ENCODE peak calls at places on chromosomes 1 and 21, in ten cellular contexts. One of them, this sample, is unnamed.

GRCh38 chr21:27422435-27422834 is 455.5 kb upstream of the ADAMTS5 start:
- DNase-seq in fibroblast of lung: peak; percentile 18
- DNase-seq in nephron progenitor cell: no peak
- DNase-seq in activated CD8-positive, alpha-beta T cell treated with anti-CD3 and anti-CD28 coated beads for 36 hours: no peak
- DNase-seq in ovary: no peak
- DNase-seq in AG09309: peak; percentile 34
- DNase-seq in prostate gland: no peak
- DNase-seq in Calu3: no peak
- DNase-seq in A549: no peak
- DNase-seq in GM20000: no peak
- DNase-seq in this sample: no peak

GRCh38 chr1:53536606-53537005 is 77.4 kb downstream of the DMRTB1 start:
- DNase-seq in A549: no peak
- DNase-seq in AG09309: no peak
- DNase-seq in GM20000: no peak
- DNase-seq in prostate gland: no peak
- DNase-seq in Calu3: no peak
- DNase-seq in activated CD8-positive, alpha-beta T cell treated with anti-CD3 and anti-CD28 coated beads for 36 hours: no peak
- DNase-seq in fibroblast of lung: no peak
- DNase-seq in nephron progenitor cell: no peak
- DNase-seq in ovary: no peak
- DNase-seq in this sample: no peak

GRCh38 chr21:44550807-44551206 is 498 bp downstream of the KRTAP10-2 start:
- DNase-seq in AG09309: no peak
- DNase-seq in A549: no peak
- DNase-seq in prostate gland: no peak
- DNase-seq in nephron progenitor cell: no peak
- DNase-seq in Calu3: no peak
- DNase-seq in GM20000: no peak
- DNase-seq in ovary: no peak
- DNase-seq in activated CD8-positive, alpha-beta T cell treated with anti-CD3 and anti-CD28 coated beads for 36 hours: no peak
- DNase-seq in fibroblast of lung: peak; percentile 3
- DNase-seq in this sample: no peak

GRCh38 chr1:64898107-64898861 is 68.1 kb downstream of the JAK1 start:
- DNase-seq in prostate gland: peak; percentile 78
- DNase-seq in nephron progenitor cell: no peak
- DNase-seq in A549: peak; percentile 70
- DNase-seq in activated CD8-positive, alpha-beta T cell treated with anti-CD3 and anti-CD28 coated beads for 36 hours: peak; percentile 52
- DNase-seq in GM20000: peak; percentile 65
- DNase-seq in Calu3: peak; percentile 86
- DNase-seq in AG09309: peak; percentile 71
- DNase-seq in fibroblast of lung: peak; percentile 98
- DNase-seq in ovary: peak; percentile 64
- DNase-seq in this sample: peak; percentile 65

GRCh38 chr1:58249729-58250586 is 296.6 kb downstream of the OMA1 start:
- DNase-seq in fibroblast of lung: peak; percentile 66
- DNase-seq in Calu3: no peak
- DNase-seq in ovary: peak; percentile 18
- DNase-seq in GM20000: peak; percentile 58
- DNase-seq in activated CD8-positive, alpha-beta T cell treated with anti-CD3 and anti-CD28 coated beads for 36 hours: peak; percentile 40
- DNase-seq in A549: no peak
- DNase-seq in AG09309: peak; percentile 8
- DNase-seq in prostate gland: no peak
- DNase-seq in nephron progenitor cell: peak; percentile 66
- DNase-seq in this sample: no peak

GRCh38 chr1:161044535-161044907 is 1.3 kb downstream of the USF1 start:
- DNase-seq in A549: no peak
- DNase-seq in prostate gland: no peak
- DNase-seq in AG09309: no peak
- DNase-seq in Calu3: no peak
- DNase-seq in GM20000: no peak
- DNase-seq in nephron progenitor cell: no peak
- DNase-seq in fibroblast of lung: no peak
- DNase-seq in activated CD8-positive, alpha-beta T cell treated with anti-CD3 and anti-CD28 coated beads for 36 hours: no peak
- DNase-seq in ovary: no peak
- DNase-seq in this sample: peak; percentile 27

GRCh38 chr1:9490605-9491339 is 48.5 kb upstream of the SLC25A33 start:
- DNase-seq in GM20000: peak; percentile 85
- DNase-seq in activated CD8-positive, alpha-beta T cell treated with anti-CD3 and anti-CD28 coated beads for 36 hours: peak; percentile 91
- DNase-seq in prostate gland: peak; percentile 87
- DNase-seq in A549: peak; percentile 41
- DNase-seq in nephron progenitor cell: peak; percentile 97
- DNase-seq in Calu3: peak; percentile 90
- DNase-seq in ovary: peak; percentile 92
- DNase-seq in fibroblast of lung: peak; percentile 65
- DNase-seq in AG09309: peak; percentile 27
- DNase-seq in this sample: peak; percentile 70

GRCh38 chr1:180167721-180168467 is 13.2 kb downstream of the QSOX1 start:
- DNase-seq in prostate gland: peak; percentile 44
- DNase-seq in ovary: no peak
- DNase-seq in Calu3: peak; percentile 97
- DNase-seq in nephron progenitor cell: no peak
- DNase-seq in activated CD8-positive, alpha-beta T cell treated with anti-CD3 and anti-CD28 coated beads for 36 hours: peak; percentile 17
- DNase-seq in A549: peak; percentile 84
- DNase-seq in AG09309: no peak
- DNase-seq in GM20000: no peak
- DNase-seq in fibroblast of lung: no peak
- DNase-seq in this sample: no peak

GRCh38 chr1:67535474-67535873 is 105.3 kb upstream of the SERBP1 start:
- DNase-seq in nephron progenitor cell: peak; percentile 68
- DNase-seq in Calu3: peak; percentile 89
- DNase-seq in GM20000: peak; percentile 44
- DNase-seq in fibroblast of lung: peak; percentile 82
- DNase-seq in A549: peak; percentile 55
- DNase-seq in ovary: peak; percentile 84
- DNase-seq in prostate gland: peak; percentile 67
- DNase-seq in activated CD8-positive, alpha-beta T cell treated with anti-CD3 and anti-CD28 coated beads for 36 hours: peak; percentile 81
- DNase-seq in AG09309: peak; percentile 73
- DNase-seq in this sample: peak; percentile 42

GRCh38 chr21:41851090-41851790 is 27.9 kb downstream of the PRDM15 start:
- DNase-seq in activated CD8-positive, alpha-beta T cell treated with anti-CD3 and anti-CD28 coated beads for 36 hours: no peak
- DNase-seq in prostate gland: no peak
- DNase-seq in GM20000: no peak
- DNase-seq in A549: no peak
- DNase-seq in AG09309: no peak
- DNase-seq in ovary: no peak
- DNase-seq in fibroblast of lung: no peak
- DNase-seq in Calu3: no peak
- DNase-seq in nephron progenitor cell: no peak
- DNase-seq in this sample: no peak

GRCh38 chr21:39086547-39086946 is 96.7 kb downstream of the PSMG1 start:
- DNase-seq in GM20000: no peak
- DNase-seq in ovary: no peak
- DNase-seq in Calu3: no peak
- DNase-seq in prostate gland: no peak
- DNase-seq in AG09309: no peak
- DNase-seq in nephron progenitor cell: no peak
- DNase-seq in activated CD8-positive, alpha-beta T cell treated with anti-CD3 and anti-CD28 coated beads for 36 hours: no peak
- DNase-seq in A549: no peak
- DNase-seq in fibroblast of lung: no peak
- DNase-seq in this sample: no peak
- TF ChIP-seq CTCF in GM20000: no peak
- TF ChIP-seq CTCF in ovary: no peak
- TF ChIP-seq CTCF in Calu3: no peak
- TF ChIP-seq CTCF in prostate gland: no peak
- TF ChIP-seq CTCF in AG09309: no peak
- TF ChIP-seq CTCF in nephron progenitor cell: no peak
- TF ChIP-seq CTCF in activated CD8-positive, alpha-beta T cell treated with anti-CD3 and anti-CD28 coated beads for 36 hours: no peak
- TF ChIP-seq CTCF in A549: peak; percentile 12
- TF ChIP-seq CTCF in fibroblast of lung: no peak
- TF ChIP-seq CTCF in this sample: no peak

GRCh38 chr1:61337471-61337870 is 255.1 kb downstream of the NFIA start:
- DNase-seq in A549: peak; percentile 2
- DNase-seq in activated CD8-positive, alpha-beta T cell treated with anti-CD3 and anti-CD28 coated beads for 36 hours: no peak
- DNase-seq in nephron progenitor cell: no peak
- DNase-seq in prostate gland: no peak
- DNase-seq in AG09309: no peak
- DNase-seq in Calu3: no peak
- DNase-seq in ovary: no peak
- DNase-seq in fibroblast of lung: no peak
- DNase-seq in GM20000: no peak
- DNase-seq in this sample: no peak

GRCh38 chr1:61338899-61339298 is 256.5 kb downstream of the NFIA start:
- DNase-seq in ovary: no peak
- DNase-seq in activated CD8-positive, alpha-beta T cell treated with anti-CD3 and anti-CD28 coated beads for 36 hours: no peak
- DNase-seq in fibroblast of lung: no peak
- DNase-seq in prostate gland: no peak
- DNase-seq in GM20000: no peak
- DNase-seq in AG09309: no peak
- DNase-seq in nephron progenitor cell: no peak
- DNase-seq in Calu3: no peak
- DNase-seq in A549: no peak
- DNase-seq in this sample: no peak

GRCh38 chr1:61334718-61335589 is 252.6 kb downstream of the NFIA start:
- DNase-seq in fibroblast of lung: no peak
- DNase-seq in prostate gland: no peak
- DNase-seq in GM20000: no peak
- DNase-seq in A549: no peak
- DNase-seq in nephron progenitor cell: no peak
- DNase-seq in ovary: no peak
- DNase-seq in activated CD8-positive, alpha-beta T cell treated with anti-CD3 and anti-CD28 coated beads for 36 hours: no peak
- DNase-seq in Calu3: no peak
- DNase-seq in AG09309: no peak
- DNase-seq in this sample: no peak

GRCh38 chr1:61337981-61338848 is 255.9 kb downstream of the NFIA start:
- DNase-seq in Calu3: peak; percentile 80
- DNase-seq in A549: peak; percentile 66
- DNase-seq in prostate gland: peak; percentile 86
- DNase-seq in activated CD8-positive, alpha-beta T cell treated with anti-CD3 and anti-CD28 coated beads for 36 hours: no peak
- DNase-seq in ovary: peak; percentile 50
- DNase-seq in fibroblast of lung: peak; percentile 91
- DNase-seq in GM20000: no peak
- DNase-seq in nephron progenitor cell: peak; percentile 28
- DNase-seq in AG09309: peak; percentile 64
- DNase-seq in this sample: no peak

DNA sequence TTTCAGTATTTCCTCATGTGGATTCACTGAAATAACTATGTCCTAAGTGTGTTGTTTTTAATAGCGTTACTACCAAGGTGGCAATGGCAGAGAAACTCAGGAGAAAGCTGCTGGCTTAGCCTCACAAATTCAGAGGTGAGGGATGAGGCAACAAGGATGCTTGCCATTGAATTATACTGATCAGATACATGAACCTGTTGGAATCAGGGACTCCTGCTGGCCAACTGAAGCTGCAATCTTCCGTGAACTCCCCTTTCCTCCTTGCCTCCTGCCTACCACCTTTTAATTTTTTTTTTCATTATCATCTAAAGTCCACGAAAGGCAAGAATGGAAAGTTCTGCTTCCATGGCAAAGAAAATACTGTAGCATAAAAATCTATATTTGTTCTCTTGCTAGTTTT is 254.7 kb downstream of the NFIA start:
- DNase-seq in ovary: no peak
- DNase-seq in AG09309: no peak
- DNase-seq in A549: no peak
- DNase-seq in activated CD8-positive, alpha-beta T cell treated with anti-CD3 and anti-CD28 coated beads for 36 hours: no peak
- DNase-seq in GM20000: no peak
- DNase-seq in nephron progenitor cell: no peak
- DNase-seq in prostate gland: no peak
- DNase-seq in fibroblast of lung: no peak
- DNase-seq in Calu3: no peak
- DNase-seq in this sample: no peak
- TF ChIP-seq CTCF in ovary: no peak
- TF ChIP-seq CTCF in AG09309: peak; percentile 10
- TF ChIP-seq CTCF in A549: peak; percentile 20
- TF ChIP-seq CTCF in activated CD8-positive, alpha-beta T cell treated with anti-CD3 and anti-CD28 coated beads for 36 hours: no peak
- TF ChIP-seq CTCF in GM20000: no peak
- TF ChIP-seq CTCF in nephron progenitor cell: no peak
- TF ChIP-seq CTCF in prostate gland: peak; percentile 26
- TF ChIP-seq CTCF in fibroblast of lung: peak; percentile 27
- TF ChIP-seq CTCF in Calu3: no peak
- TF ChIP-seq CTCF in this sample: no peak

GRCh38 chr1:151529211-151529702 is 10.9 kb upstream of the TUFT1 start:
- DNase-seq in GM20000: no peak
- DNase-seq in A549: no peak
- DNase-seq in AG09309: no peak
- DNase-seq in fibroblast of lung: no peak
- DNase-seq in ovary: no peak
- DNase-seq in activated CD8-positive, alpha-beta T cell treated with anti-CD3 and anti-CD28 coated beads for 36 hours: no peak
- DNase-seq in nephron progenitor cell: no peak
- DNase-seq in prostate gland: no peak
- DNase-seq in Calu3: no peak
- DNase-seq in this sample: no peak

GRCh38 chr1:151529781-151530180 is 10.3 kb upstream of the TUFT1 start:
- DNase-seq in prostate gland: no peak
- DNase-seq in AG09309: no peak
- DNase-seq in fibroblast of lung: no peak
- DNase-seq in GM20000: no peak
- DNase-seq in Calu3: no peak
- DNase-seq in A549: no peak
- DNase-seq in nephron progenitor cell: no peak
- DNase-seq in activated CD8-positive, alpha-beta T cell treated with anti-CD3 and anti-CD28 coated beads for 36 hours: no peak
- DNase-seq in ovary: no peak
- DNase-seq in this sample: no peak

GRCh38 chr1:151523331-151523730 is 12.1 kb downstream of the CGN start:
- DNase-seq in ovary: no peak
- DNase-seq in AG09309: no peak
- DNase-seq in activated CD8-positive, alpha-beta T cell treated with anti-CD3 and anti-CD28 coated beads for 36 hours: no peak
- DNase-seq in fibroblast of lung: no peak
- DNase-seq in Calu3: no peak
- DNase-seq in A549: no peak
- DNase-seq in GM20000: no peak
- DNase-seq in nephron progenitor cell: no peak
- DNase-seq in prostate gland: no peak
- DNase-seq in this sample: no peak

GRCh38 chr1:151530461-151530860 is 9.6 kb upstream of the TUFT1 start:
- DNase-seq in Calu3: no peak
- DNase-seq in prostate gland: no peak
- DNase-seq in nephron progenitor cell: no peak
- DNase-seq in fibroblast of lung: no peak
- DNase-seq in A549: no peak
- DNase-seq in activated CD8-positive, alpha-beta T cell treated with anti-CD3 and anti-CD28 coated beads for 36 hours: no peak
- DNase-seq in ovary: no peak
- DNase-seq in GM20000: no peak
- DNase-seq in AG09309: no peak
- DNase-seq in this sample: no peak

GRCh38 chr1:151526735-151527520 is 13.2 kb upstream of the TUFT1 start:
- DNase-seq in prostate gland: no peak
- DNase-seq in fibroblast of lung: no peak
- DNase-seq in A549: no peak
- DNase-seq in ovary: no peak
- DNase-seq in AG09309: no peak
- DNase-seq in activated CD8-positive, alpha-beta T cell treated with anti-CD3 and anti-CD28 coated beads for 36 hours: no peak
- DNase-seq in Calu3: no peak
- DNase-seq in GM20000: no peak
- DNase-seq in nephron progenitor cell: no peak
- DNase-seq in this sample: no peak
- TF ChIP-seq CTCF in prostate gland: no peak
- TF ChIP-seq CTCF in fibroblast of lung: no peak
- TF ChIP-seq CTCF in A549: no peak
- TF ChIP-seq CTCF in ovary: no peak
- TF ChIP-seq CTCF in AG09309: no peak
- TF ChIP-seq CTCF in activated CD8-positive, alpha-beta T cell treated with anti-CD3 and anti-CD28 coated beads for 36 hours: no peak
- TF ChIP-seq CTCF in Calu3: no peak
- TF ChIP-seq CTCF in GM20000: no peak
- TF ChIP-seq CTCF in nephron progenitor cell: no peak
- TF ChIP-seq CTCF in this sample: no peak

DNA sequence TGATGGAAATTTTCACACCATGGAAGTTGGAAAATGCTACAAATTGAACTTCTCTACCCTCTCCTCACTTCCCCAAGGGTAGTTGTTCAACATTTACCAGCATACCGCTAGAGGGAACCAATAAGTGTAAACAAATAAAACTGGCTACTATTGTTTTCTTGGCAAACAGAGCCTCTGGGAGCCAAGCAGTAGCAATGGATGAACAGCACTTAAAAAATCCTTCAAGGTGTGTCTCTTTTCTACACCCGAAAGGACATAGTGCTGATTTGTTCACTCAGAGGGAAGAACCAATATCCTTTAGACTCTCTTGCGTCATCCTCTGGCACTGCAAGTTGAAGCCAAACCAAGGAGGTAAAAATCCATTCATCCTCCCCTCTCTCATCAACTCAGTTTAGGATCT is 161.5 kb downstream of the TBX15 start:
- DNase-seq in nephron progenitor cell: no peak
- DNase-seq in ovary: no peak
- DNase-seq in prostate gland: no peak
- DNase-seq in fibroblast of lung: no peak
- DNase-seq in A549: no peak
- DNase-seq in GM20000: no peak
- DNase-seq in Calu3: no peak
- DNase-seq in AG09309: no peak
- DNase-seq in activated CD8-positive, alpha-beta T cell treated with anti-CD3 and anti-CD28 coated beads for 36 hours: no peak
- DNase-seq in this sample: no peak
- TF ChIP-seq CTCF in nephron progenitor cell: no peak
- TF ChIP-seq CTCF in ovary: no peak
- TF ChIP-seq CTCF in prostate gland: no peak
- TF ChIP-seq CTCF in fibroblast of lung: no peak
- TF ChIP-seq CTCF in A549: no peak
- TF ChIP-seq CTCF in GM20000: no peak
- TF ChIP-seq CTCF in Calu3: no peak
- TF ChIP-seq CTCF in AG09309: no peak
- TF ChIP-seq CTCF in activated CD8-positive, alpha-beta T cell treated with anti-CD3 and anti-CD28 coated beads for 36 hours: no peak
- TF ChIP-seq CTCF in this sample: no peak